ENCODE peak calls at places on chromosomes 6 and 20, in six cellular contexts. One of them, this sample, is unnamed.

GRCh38 chr20:50982372-50982771 is 23.8 kb downstream of the MOCS3 start:
- DNase-seq in cardiac muscle cell: peak; percentile 40
- DNase-seq in substantia nigra: no peak
- DNase-seq in A549: peak; percentile 48
- DNase-seq in sigmoid colon: no peak
- DNase-seq in progenitor cell of endocrine pancreas: no peak
- DNase-seq in this sample: no peak

GRCh38 chr6:108768176-108768555 is 80.1 kb upstream of the ARMC2 start:
- DNase-seq in sigmoid colon: no peak
- DNase-seq in progenitor cell of endocrine pancreas: no peak
- DNase-seq in cardiac muscle cell: no peak
- DNase-seq in A549: no peak
- DNase-seq in substantia nigra: no peak
- DNase-seq in this sample: no peak

GRCh38 chr6:151391471-151392428 is at the start of gene ZBTB2:
- DNase-seq in substantia nigra: peak; percentile 24
- DNase-seq in sigmoid colon: peak; percentile 87
- DNase-seq in progenitor cell of endocrine pancreas: peak; percentile 59
- DNase-seq in cardiac muscle cell: peak; percentile 75
- DNase-seq in A549: peak; percentile 55
- DNase-seq in this sample: peak; percentile 78

GRCh38 chr6:19472850-19473249 is 364.3 kb upstream of the ID4 start:
- DNase-seq in substantia nigra: no peak
- DNase-seq in sigmoid colon: no peak
- DNase-seq in cardiac muscle cell: peak; percentile 13
- DNase-seq in progenitor cell of endocrine pancreas: no peak
- DNase-seq in A549: no peak
- DNase-seq in this sample: no peak

GRCh38 chr6:165615629-165616028 is 47.4 kb downstream of the PDE10A start:
- DNase-seq in A549: no peak
- DNase-seq in sigmoid colon: no peak
- DNase-seq in progenitor cell of endocrine pancreas: no peak
- DNase-seq in cardiac muscle cell: peak; percentile 88
- DNase-seq in substantia nigra: no peak
- DNase-seq in this sample: peak; percentile 37

GRCh38 chr6:169863149-169863525 is 111.7 kb downstream of the ERMARD start:
- DNase-seq in sigmoid colon: no peak
- DNase-seq in progenitor cell of endocrine pancreas: no peak
- DNase-seq in A549: no peak
- DNase-seq in cardiac muscle cell: no peak
- DNase-seq in substantia nigra: no peak
- DNase-seq in this sample: no peak

GRCh38 chr6:89985744-89986493 is 91.7 kb downstream of the GJA10 start:
- DNase-seq in cardiac muscle cell: peak; percentile 83
- DNase-seq in A549: no peak
- DNase-seq in substantia nigra: no peak
- DNase-seq in sigmoid colon: no peak
- DNase-seq in progenitor cell of endocrine pancreas: no peak
- DNase-seq in this sample: no peak

GRCh38 chr20:40513010-40513409 is 176.0 kb downstream of the MAFB start:
- DNase-seq in progenitor cell of endocrine pancreas: no peak
- DNase-seq in cardiac muscle cell: no peak
- DNase-seq in substantia nigra: no peak
- DNase-seq in sigmoid colon: no peak
- DNase-seq in A549: no peak
- DNase-seq in this sample: no peak

GRCh38 chr6:48426636-48427035 is 315.6 kb upstream of the PTCHD4 start:
- DNase-seq in sigmoid colon: no peak
- DNase-seq in substantia nigra: no peak
- DNase-seq in cardiac muscle cell: peak; percentile 92
- DNase-seq in progenitor cell of endocrine pancreas: no peak
- DNase-seq in A549: no peak
- DNase-seq in this sample: no peak

GRCh38 chr20:10666221-10667076 is 7.3 kb downstream of the JAG1 start:
- DNase-seq in progenitor cell of endocrine pancreas: no peak
- DNase-seq in A549: no peak
- DNase-seq in sigmoid colon: no peak
- DNase-seq in substantia nigra: no peak
- DNase-seq in cardiac muscle cell: no peak
- DNase-seq in this sample: no peak

GRCh38 chr6:123117145-123117908 is 121.3 kb downstream of the CLVS2 start:
- DNase-seq in progenitor cell of endocrine pancreas: no peak
- DNase-seq in cardiac muscle cell: no peak
- DNase-seq in sigmoid colon: no peak
- DNase-seq in substantia nigra: no peak
- DNase-seq in A549: no peak
- DNase-seq in this sample: no peak

GRCh38 chr6:25629202-25629584 is 22.8 kb upstream of the SCGN start:
- DNase-seq in A549: no peak
- DNase-seq in cardiac muscle cell: no peak
- DNase-seq in substantia nigra: no peak
- DNase-seq in progenitor cell of endocrine pancreas: no peak
- DNase-seq in sigmoid colon: no peak
- DNase-seq in this sample: no peak

GRCh38 chr6:41428995-41429417 is 93.6 kb downstream of the NCR2 start:
- DNase-seq in sigmoid colon: peak; percentile 83
- DNase-seq in cardiac muscle cell: peak; percentile 59
- DNase-seq in progenitor cell of endocrine pancreas: no peak
- DNase-seq in substantia nigra: no peak
- DNase-seq in A549: no peak
- DNase-seq in this sample: peak; percentile 55

GRCh38 chr6:24905485-24905884 is 30.3 kb downstream of the RIPOR2 start:
- DNase-seq in substantia nigra: no peak
- DNase-seq in progenitor cell of endocrine pancreas: no peak
- DNase-seq in cardiac muscle cell: no peak
- DNase-seq in A549: no peak
- DNase-seq in sigmoid colon: no peak
- DNase-seq in this sample: no peak

GRCh38 chr6:40962241-40962640 is 76.8 kb downstream of the UNC5CL start:
- DNase-seq in substantia nigra: no peak
- DNase-seq in A549: peak; percentile 59
- DNase-seq in sigmoid colon: no peak
- DNase-seq in cardiac muscle cell: peak; percentile 72
- DNase-seq in progenitor cell of endocrine pancreas: no peak
- DNase-seq in this sample: peak; percentile 68

GRCh38 chr20:63025534-63026331 is 19.0 kb upstream of the BHLHE23 start:
- DNase-seq in A549: no peak
- DNase-seq in progenitor cell of endocrine pancreas: no peak
- DNase-seq in sigmoid colon: no peak
- DNase-seq in substantia nigra: no peak
- DNase-seq in cardiac muscle cell: peak; percentile 61
- DNase-seq in this sample: no peak

GRCh38 chr20:63127700-63128364 is 88.1 kb downstream of the YTHDF1 start:
- DNase-seq in progenitor cell of endocrine pancreas: no peak
- DNase-seq in sigmoid colon: peak; percentile 25
- DNase-seq in substantia nigra: no peak
- DNase-seq in A549: no peak
- DNase-seq in cardiac muscle cell: no peak
- DNase-seq in this sample: no peak

GRCh38 chr20:5448449-5449118 is 131.8 kb upstream of the PROKR2 start:
- DNase-seq in A549: peak; percentile 70
- DNase-seq in cardiac muscle cell: peak; percentile 61
- DNase-seq in sigmoid colon: no peak
- DNase-seq in progenitor cell of endocrine pancreas: peak; percentile 43
- DNase-seq in substantia nigra: no peak
- DNase-seq in this sample: peak; percentile 55